ENCODE peak calls at places on chromosomes 11 and 22, in eight cellular contexts. H is tibial artery, M is neural progenitor cell, X is IMR-90, S is GM23338, T is osteoblast, V is stomach, Q is ascending aorta. B is an unnamed sample.
A peak's percentile ranks its signal among the peaks of the same experiment; 100 is the strongest.

GRCh38 chr11:19199037-19199436 is 2.7 kb downstream of the CSRP3 start:
- DNase-seq in H (no peak), M (no peak), X (no peak), S (no peak), T (no peak), V (peak; percentile 29), Q (no peak), B (no peak)

GRCh38 chr11:42407379-42407778 is 904.4 kb upstream of the API5 start:
- DNase-seq in H (no peak), M (peak; percentile 99), X (no peak), S (peak; percentile 97), T (no peak), V (peak; percentile 28), Q (no peak), B (no peak)

GRCh38 chr22:49971232-49972162 is 10.9 kb downstream of the PIM3 start:
- DNase-seq in H (peak; percentile 76), M (peak; percentile 64), X (no peak), S (peak; percentile 61), T (peak; percentile 95), V (peak; percentile 93), Q (no peak), B (peak; percentile 69)

GRCh38 chr11:123434262-123434661 is 4.2 kb downstream of the GRAMD1B start:
- DNase-seq in H (no peak), M (peak; percentile 41), X (peak; percentile 22), S (peak; percentile 78), T (no peak), V (no peak), Q (no peak), B (no peak)

GRCh38 chr11:47443817-47444216 is 5.1 kb downstream of the RAPSN start:
- DNase-seq in H (no peak), M (no peak), X (no peak), S (no peak), T (no peak), V (no peak), Q (no peak), B (no peak)

GRCh38 chr11:61004841-61005240 is 33.4 kb downstream of the CD6 start:
- DNase-seq in H (no peak), M (no peak), X (no peak), S (no peak), T (peak; percentile 87), V (no peak), Q (no peak), B (no peak)

GRCh38 chr22:28674121-28674563 is 5.5 kb downstream of the TTC28 start:
- DNase-seq in H (no peak), M (no peak), X (peak; percentile 43), S (no peak), T (peak; percentile 57), V (no peak), Q (no peak), B (no peak)

GRCh38 chr11:85766801-85767200 is 44.1 kb downstream of the SYTL2 start:
- DNase-seq in H (no peak), M (no peak), X (peak; percentile 44), S (no peak), T (no peak), V (no peak), Q (no peak), B (no peak)

GRCh38 chr22:49968831-49969661 is 8.5 kb downstream of the PIM3 start:
- DNase-seq in H (peak; percentile 18), M (peak; percentile 3), X (no peak), S (no peak), T (peak; percentile 77), V (peak; percentile 27), Q (peak; percentile 8), B (no peak)

GRCh38 chr11:4433852-4434251 is 15.2 kb upstream of the OR52K2 start:
- DNase-seq in H (no peak), M (no peak), X (no peak), S (no peak), T (no peak), V (no peak), Q (no peak), B (no peak)

GRCh38 chr22:40679249-40679963 is at the start of gene MCHR1:
- DNase-seq in H (no peak), M (peak; percentile 46), X (peak; percentile 14), S (no peak), T (no peak), V (no peak), Q (no peak), B (no peak)

DNA sequence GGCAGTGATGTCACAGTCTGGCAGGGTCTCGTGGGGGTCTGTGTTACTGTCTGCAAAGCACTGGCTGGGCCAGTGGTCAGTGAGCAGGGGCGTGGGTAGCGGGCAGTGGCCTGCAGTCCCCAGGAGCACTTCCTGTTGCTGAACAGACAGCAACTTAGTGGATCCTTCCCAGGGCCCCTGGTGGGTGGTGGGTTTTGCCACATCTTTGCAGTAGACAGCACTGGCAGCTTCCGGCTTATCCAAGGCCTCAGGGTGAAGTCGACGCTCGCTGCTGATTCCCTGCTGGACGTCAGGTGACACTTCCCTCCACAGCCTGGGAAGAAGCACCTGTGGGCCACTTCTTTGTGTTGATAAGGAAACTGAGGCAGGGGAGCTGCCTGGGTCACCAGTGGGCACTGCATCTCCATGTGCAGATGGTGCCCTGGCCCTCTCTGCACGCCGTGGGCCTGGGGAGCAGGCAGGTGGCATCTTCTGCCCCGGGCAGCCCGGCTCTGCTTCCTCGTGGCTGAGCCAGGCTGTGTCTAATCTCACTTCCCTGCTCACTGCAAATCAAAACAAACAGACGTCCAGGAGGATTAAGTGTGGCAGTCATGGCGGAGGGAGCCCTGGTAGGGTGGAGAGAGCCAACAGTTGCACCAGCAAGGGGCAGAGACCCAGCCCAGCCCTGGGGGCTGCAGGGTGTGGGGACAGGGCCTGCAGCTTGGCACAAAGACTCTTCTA is 79.8 kb downstream of the KCNQ1 start:
- DNase-seq in H (peak; percentile 19), M (no peak), X (no peak), S (no peak), T (peak; percentile 76), V (peak; percentile 26), Q (no peak), B (peak; percentile 8)
- H3K27ac ChIP-seq in H (no peak overlapping the region), M (no peak overlapping the region), X (no peak overlapping the region), S (no peak overlapping the region), T (no peak overlapping the region), V (peak overlapping the region; percentile 6), Q (no peak overlapping the region), B (no peak overlapping the region)

DNA sequence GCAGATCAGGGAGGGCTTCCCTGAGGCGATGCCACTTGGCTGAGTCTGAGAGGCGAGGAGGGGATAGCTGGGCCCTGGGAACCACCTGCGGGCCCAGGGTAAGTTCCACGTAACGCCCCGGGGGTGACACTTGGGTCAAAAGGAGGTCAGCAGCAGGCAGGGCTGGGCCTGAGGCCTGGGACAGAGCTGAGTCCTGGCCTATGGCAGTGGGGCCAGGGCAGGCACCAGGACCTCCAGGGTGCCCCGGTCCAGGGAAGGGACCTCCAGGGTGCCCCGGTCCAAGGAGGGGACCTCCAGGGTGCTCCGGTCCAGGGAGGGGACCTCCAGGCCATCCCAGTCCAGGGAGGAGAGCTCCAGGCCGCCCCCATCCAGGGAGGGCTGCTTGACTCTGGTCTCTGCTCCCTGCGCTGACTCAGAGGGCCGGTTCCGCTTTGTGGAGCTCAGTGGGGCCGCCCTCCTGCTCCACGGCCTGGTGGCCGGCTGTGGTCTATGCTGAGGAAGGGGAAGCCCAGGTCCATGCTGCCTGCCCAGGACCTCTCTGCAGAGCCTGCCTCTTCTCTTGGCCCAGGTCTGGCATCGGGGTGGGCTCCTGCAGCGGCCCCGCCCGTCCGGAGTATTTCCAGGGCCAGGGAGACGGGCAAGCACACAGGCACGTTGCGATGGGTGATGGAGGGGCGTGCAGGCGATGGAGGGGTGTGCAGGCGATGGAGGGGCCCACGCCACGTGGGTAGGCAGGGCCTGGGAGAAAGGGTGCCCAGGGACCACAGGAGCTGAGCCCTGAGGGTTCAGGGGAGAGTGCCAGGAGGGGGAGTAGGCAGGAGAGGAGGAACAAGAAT is 19.5 kb upstream of the WNT7B start:
- DNase-seq in H (peak; percentile 75), M (no peak), X (peak; percentile 42), S (no peak), T (peak; percentile 97), V (no peak), Q (peak; percentile 51), B (no peak)
- H3K4me3 ChIP-seq in H (no peak overlapping the region), M (no peak overlapping the region), X (no peak overlapping the region), S (no peak overlapping the region), T (peak overlapping the region; percentile 53), V (no peak overlapping the region), Q (no peak overlapping the region), B (no peak overlapping the region)

DNA sequence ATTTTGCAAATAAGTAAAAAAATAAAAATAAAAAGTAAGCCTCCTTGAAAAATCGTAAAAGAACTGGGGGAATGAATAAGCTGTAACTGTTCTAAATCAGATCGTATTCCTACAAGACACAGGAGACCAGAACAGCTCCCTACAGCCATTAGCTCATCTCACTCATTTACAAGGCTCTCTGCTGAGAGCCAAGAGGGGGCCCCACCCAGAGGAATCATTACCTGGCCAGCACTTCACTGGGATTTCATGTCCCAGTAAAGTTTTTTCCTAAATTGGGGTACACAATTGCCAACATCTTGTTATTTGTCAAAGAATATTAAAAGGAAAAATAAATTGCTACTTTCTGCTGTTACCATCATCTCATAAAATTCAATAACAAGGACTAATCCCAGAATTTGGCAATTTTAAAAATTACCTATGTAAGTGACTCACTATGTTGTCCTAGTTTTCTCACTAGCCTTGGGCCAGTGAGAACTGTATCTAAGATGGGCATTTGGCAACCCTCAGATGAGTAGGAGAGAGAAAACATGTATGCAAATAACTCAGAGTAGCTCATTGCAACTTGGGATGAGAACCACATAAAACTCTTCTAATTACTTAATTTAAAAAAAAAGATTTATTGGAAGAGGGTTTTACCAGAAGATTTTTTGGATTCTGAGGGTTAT is 18.4 kb upstream of the SMTN start:
- DNase-seq in H (no peak), M (no peak), X (no peak), S (no peak), T (no peak), V (no peak), Q (no peak), B (no peak)
- H3K27ac ChIP-seq in H (no peak overlapping the region), M (no peak overlapping the region), X (no peak overlapping the region), S (no peak overlapping the region), T (no peak overlapping the region), V (no peak overlapping the region), Q (no peak overlapping the region), B (no peak overlapping the region)

GRCh38 chr22:38951734-38952133 is 5.7 kb upstream of the APOBEC3A start:
- DNase-seq in H (no peak), M (no peak), X (no peak), S (no peak), T (no peak), V (no peak), Q (no peak), B (no peak)

GRCh38 chr22:38954414-38955043 is 2.9 kb upstream of the APOBEC3A start:
- DNase-seq in H (no peak), M (no peak), X (no peak), S (no peak), T (no peak), V (no peak), Q (no peak), B (no peak)

GRCh38 chr22:38953577-38954413 is 3.6 kb upstream of the APOBEC3A start:
- DNase-seq in H (no peak), M (no peak), X (no peak), S (no peak), T (no peak), V (no peak), Q (no peak), B (no peak)

GRCh38 chr22:38952382-38952993 is 4.9 kb upstream of the APOBEC3A start:
- DNase-seq in H (no peak), M (no peak), X (no peak), S (no peak), T (no peak), V (no peak), Q (no peak), B (no peak)

DNA sequence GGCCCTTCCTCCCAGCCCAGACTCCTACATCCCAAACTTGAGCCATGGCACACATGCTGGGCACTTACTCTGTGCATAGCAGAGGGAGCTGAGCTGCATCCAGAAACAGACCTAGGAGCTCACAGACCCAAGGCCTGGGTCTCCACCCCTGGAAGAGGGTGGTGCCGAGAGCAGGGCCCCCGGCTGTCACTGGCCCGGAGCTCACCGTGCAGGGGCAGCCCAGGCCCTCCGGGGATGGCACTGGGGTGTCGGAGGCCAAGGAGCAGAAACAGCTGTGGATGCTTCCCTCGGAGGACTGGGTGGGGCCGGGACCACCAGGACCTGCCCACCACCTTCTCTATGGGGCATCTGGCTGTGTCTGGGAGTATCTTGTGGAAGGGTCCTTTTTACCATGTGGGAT is 4.3 kb upstream of the APOBEC3A start:
- DNase-seq in H (no peak), M (peak; percentile 0), X (no peak), S (no peak), T (no peak), V (no peak), Q (no peak), B (no peak)
- H3K4me3 ChIP-seq in H (no peak overlapping the region), M (no peak overlapping the region), X (no peak overlapping the region), S (no peak overlapping the region), T (no peak overlapping the region), V (peak overlapping the region; percentile 18), Q (no peak overlapping the region), B (no peak overlapping the region)